ENCODE peak calls at places on chromosomes 5 and 9, in seven cellular contexts. E is psoas muscle; A is A549; L is CD4-positive, alpha-beta T cell; T is GM23248; G is left ventricle myocardium inferior; Z is hepatocyte. K is an unnamed sample.
A peak's percentile ranks its signal among the peaks of the same experiment; 100 is the strongest.

GRCh38 chr5:142973932-142974331 is 203.8 kb downstream of the ARHGAP26 start:
- DNase-seq in Z (no peak), A (no peak), L (no peak), T (no peak), E (no peak), G (no peak), K (no peak)

GRCh38 chr5:140073296-140073695 is 30.2 kb upstream of the NRG2 start:
- DNase-seq in L (no peak), T (peak; percentile 41), E (no peak), Z (peak; percentile 25), A (no peak), G (no peak), K (no peak)

GRCh38 chr9:4967521-4967920 is 17.6 kb upstream of the JAK2 start:
- DNase-seq in A (no peak), T (peak; percentile 81), E (no peak), Z (no peak), G (no peak), L (no peak), K (no peak)

GRCh38 chr5:96563816-96564215 is 98.4 kb upstream of the CAST start:
- DNase-seq in A (no peak), G (no peak), E (no peak), L (no peak), T (no peak), Z (no peak), K (no peak)

GRCh38 chr5:16855475-16855874 is 80.6 kb downstream of the MYO10 start:
- DNase-seq in Z (no peak), T (peak; percentile 67), L (no peak), G (no peak), A (no peak), E (no peak), K (no peak)

GRCh38 chr9:38144421-38144820 is 75.4 kb upstream of the SHB start:
- DNase-seq in A (no peak), Z (no peak), T (peak; percentile 44), E (no peak), L (no peak), G (no peak), K (no peak)

GRCh38 chr9:135471751-135472640 is 7.6 kb upstream of the PPP1R26 start:
- DNase-seq in A (no peak), G (no peak), T (no peak), Z (no peak), L (no peak), E (no peak), K (no peak)

GRCh38 chr5:171736976-171737848 is 48.4 kb upstream of the SMIM23 start:
- DNase-seq in A (no peak), G (peak; percentile 71), T (peak; percentile 23), L (no peak), Z (no peak), E (peak; percentile 75), K (peak; percentile 42)

GRCh38 chr9:14180942-14181270 is 133.0 kb downstream of the NFIB start:
- DNase-seq in T (no peak), G (no peak), E (no peak), Z (no peak), A (no peak), L (no peak), K (no peak)

GRCh38 chr5:74272019-74272775 is 368.3 kb downstream of the ENC1 start:
- DNase-seq in E (no peak), T (peak; percentile 61), Z (no peak), A (no peak), L (no peak), G (no peak), K (no peak)

GRCh38 chr5:177996660-177997318 is 747 bp upstream of the PROP1 start:
- DNase-seq in G (no peak), T (no peak), E (no peak), L (no peak), Z (no peak), A (no peak), K (no peak)

GRCh38 chr9:117919594-117919993 is 215.4 kb downstream of the TLR4 start:
- DNase-seq in A (no peak), E (no peak), G (no peak), L (no peak), Z (no peak), T (no peak), K (no peak)

GRCh38 chr5:139979518-139979917 is 63.6 kb downstream of the NRG2 start:
- DNase-seq in T (no peak), G (no peak), Z (no peak), A (no peak), E (no peak), L (no peak), K (no peak)

GRCh38 chr5:98614341-98614740 is 159.1 kb upstream of the RGMB start:
- DNase-seq in L (no peak), E (no peak), Z (no peak), G (no peak), T (no peak), A (no peak), K (no peak)

GRCh38 chr5:79576606-79577289 is 35.5 kb upstream of the TENT2 start:
- DNase-seq in G (no peak), Z (no peak), T (no peak), L (no peak), E (no peak), A (no peak), K (no peak)

GRCh38 chr5:98880151-98880550 is 48.7 kb downstream of the CHD1 start:
- DNase-seq in A (no peak), L (no peak), T (no peak), Z (peak; percentile 5), E (no peak), G (no peak), K (no peak)

GRCh38 chr5:149935431-149935901 is 9.1 kb downstream of the PDE6A start:
- DNase-seq in L (no peak), G (no peak), T (no peak), E (no peak), Z (no peak), A (no peak), K (no peak)

GRCh38 chr9:76957258-76957657 is 51.3 kb upstream of the PRUNE2 start:
- DNase-seq in Z (no peak), G (no peak), T (no peak), E (no peak), A (no peak), L (no peak), K (no peak)

GRCh38 chr9:95822583-95823431 is 52.7 kb upstream of the ERCC6L2 start:
- DNase-seq in E (no peak), T (peak; percentile 72), G (no peak), L (no peak), Z (peak; percentile 54), A (no peak), K (no peak)

GRCh38 chr9:114112778-114113585 is 13.9 kb upstream of the KIF12 start:
- DNase-seq in A (no peak), G (peak; percentile 89), L (no peak), Z (peak; percentile 78), E (peak; percentile 93), T (peak; percentile 76), K (peak; percentile 71)

GRCh38 chr9:95189230-95190098 is 128.0 kb downstream of the FANCC start:
- DNase-seq in L (no peak), G (peak; percentile 23), A (no peak), Z (peak; percentile 71), T (no peak), E (no peak), K (peak; percentile 44)

GRCh38 chr5:129652353-129653138 is 95.3 kb upstream of the MINAR2 start:
- DNase-seq in Z (no peak), T (no peak), E (no peak), L (no peak), A (no peak), G (no peak), K (no peak)

GRCh38 chr9:114786251-114786650 is 19.6 kb downstream of the TNFSF15 start:
- DNase-seq in E (no peak), L (no peak), G (no peak), A (no peak), T (no peak), Z (peak; percentile 34), K (no peak)

GRCh38 chr9:117265253-117265652 is 149.6 kb downstream of the ASTN2 start:
- DNase-seq in L (no peak), T (no peak), G (no peak), E (no peak), Z (no peak), A (no peak), K (no peak)

GRCh38 chr9:89781838-89782237 is 177.0 kb downstream of the GADD45G start:
- DNase-seq in Z (no peak), E (peak; percentile 29), L (no peak), G (no peak), T (no peak), A (no peak), K (no peak)

GRCh38 chr9:113018247-113018646 is 6.3 kb upstream of the ZNF883 start:
- DNase-seq in L (no peak), A (no peak), G (no peak), Z (no peak), E (no peak), T (no peak), K (no peak)
- H3K9me3 ChIP-seq in L (peaks cover 46% of the 10 kb centered on the region), A (peaks cover 40% of the 10 kb centered on the region), G (peaks cover 96% of the 10 kb centered on the region), Z (peaks cover 6% of the 10 kb centered on the region), E (peaks cover 31% of the 10 kb centered on the region), T (peaks cover 6% of the 10 kb centered on the region), K (no peaks in the 10 kb centered on the region)

GRCh38 chr5:174185506-174185905 is 140.0 kb downstream of the NSG2 start:
- DNase-seq in L (no peak), G (no peak), A (no peak), E (no peak), T (no peak), Z (no peak), K (no peak)

GRCh38 chr5:174183701-174184100 is 138.2 kb downstream of the NSG2 start:
- DNase-seq in G (no peak), L (no peak), Z (no peak), T (no peak), E (no peak), A (no peak), K (no peak)

GRCh38 chr5:174180639-174181038 is 135.1 kb downstream of the NSG2 start:
- DNase-seq in G (no peak), E (no peak), T (no peak), L (no peak), Z (no peak), A (no peak), K (no peak)

GRCh38 chr5:174186096-174186495 is 140.6 kb downstream of the NSG2 start:
- DNase-seq in T (no peak), Z (no peak), A (no peak), E (no peak), G (no peak), L (no peak), K (no peak)

DNA sequence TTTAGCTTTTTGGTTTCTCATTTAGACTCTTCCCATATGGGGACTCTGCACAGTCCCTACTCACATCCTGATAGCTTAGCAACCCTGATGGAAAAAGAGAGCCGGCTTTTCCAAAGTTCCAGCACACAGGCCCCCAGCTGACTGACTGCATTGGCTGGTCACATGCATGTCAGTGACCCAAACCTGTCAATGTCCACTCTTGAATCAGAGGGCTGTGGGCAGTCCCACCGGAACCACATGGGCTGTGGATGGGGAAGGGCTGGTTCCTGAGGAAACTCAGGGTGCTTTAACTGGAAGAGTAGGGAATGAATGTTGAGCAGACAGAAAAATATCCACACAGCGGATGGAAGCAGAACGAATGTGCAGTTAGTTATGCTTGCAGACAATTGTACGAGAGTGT is 136.6 kb downstream of the NSG2 start:
- DNase-seq in E (no peak), L (no peak), Z (no peak), T (no peak), A (no peak), G (no peak), K (no peak)
- H3K9me3 ChIP-seq in E (no peaks in the 10 kb centered on the region), L (no peaks in the 10 kb centered on the region), Z (no peaks in the 10 kb centered on the region), T (no peaks in the 10 kb centered on the region), A (no peaks in the 10 kb centered on the region), G (no peaks in the 10 kb centered on the region), K (no peaks in the 10 kb centered on the region)

GRCh38 chr5:12274236-12274635 is 370.0 kb upstream of the CTNND2 start:
- DNase-seq in T (no peak), A (no peak), E (no peak), G (no peak), L (no peak), Z (no peak), K (no peak)
- H3K9me3 ChIP-seq in T (no peaks in the 10 kb centered on the region), A (no peaks in the 10 kb centered on the region), E (no peaks in the 10 kb centered on the region), G (peaks cover 3% of the 10 kb centered on the region), L (no peaks in the 10 kb centered on the region), Z (no peaks in the 10 kb centered on the region), K (no peaks in the 10 kb centered on the region)

GRCh38 chr9:138051586-138052321 is 174.2 kb downstream of the CACNA1B start:
- DNase-seq in G (no peak), E (no peak), L (no peak), A (no peak), T (no peak), Z (no peak), K (no peak)
- H3K9me3 ChIP-seq in G (no peaks in the 10 kb centered on the region), E (no peaks in the 10 kb centered on the region), L (no peaks in the 10 kb centered on the region), A (no peaks in the 10 kb centered on the region), T (no peaks in the 10 kb centered on the region), Z (no peaks in the 10 kb centered on the region), K (no peaks in the 10 kb centered on the region)